ENCODE peak calls at places on chromosomes 11 and 22, in five cellular contexts. R, B, X, M and W are unnamed samples.

GRCh38 chr22:50445071-50445879 is 29.6 kb downstream of the SBF1 start:
- DNase-seq in R (no peak), B (no peak), X (no peak), M (no peak), W (no peak)

GRCh38 chr11:11538277-11538960 is 83.4 kb downstream of the GALNT18 start:
- DNase-seq in R (no peak), B (no peak), X (no peak), M (no peak), W (no peak)

GRCh38 chr11:1029686-1030085 is 6.8 kb downstream of the MUC6 start:
- DNase-seq in R (no peak), B (no peak), X (no peak), M (no peak), W (no peak)

GRCh38 chr22:41770715-41771452 is 29.6 kb upstream of the CCDC134 start:
- DNase-seq in R (peak; percentile 27), B (no peak), X (peak; percentile 26), M (no peak), W (no peak)

GRCh38 chr11:4181780-4182721 is 87.5 kb downstream of the RRM1 start:
- DNase-seq in R (peak; percentile 68), B (peak; percentile 82), X (no peak), M (peak; percentile 59), W (no peak)

GRCh38 chr22:39463931-39464390 is 7.1 kb downstream of the MGAT3 start:
- DNase-seq in R (peak; percentile 35), B (no peak), X (no peak), M (no peak), W (no peak)

GRCh38 chr22:27993201-27993635 is 74.2 kb upstream of the PITPNB start:
- DNase-seq in R (no peak), B (peak; percentile 40), X (no peak), M (no peak), W (peak; percentile 10)

GRCh38 chr22:41856484-41856883 is 23.6 kb downstream of the SREBF2 start:
- DNase-seq in R (no peak), B (no peak), X (no peak), M (peak; percentile 68), W (no peak)

GRCh38 chr11:19232910-19233503 is 7.7 kb downstream of the E2F8 start:
- DNase-seq in R (peak; percentile 70), B (no peak), X (peak; percentile 72), M (no peak), W (no peak)

GRCh38 chr11:35045219-35045819 is 93.7 kb upstream of the CD44 start:
- DNase-seq in R (no peak), B (no peak), X (no peak), M (no peak), W (no peak)

GRCh38 chr11:6635082-6635932 is 16.1 kb upstream of the TPP1 start:
- DNase-seq in R (peak; percentile 67), B (no peak), X (no peak), M (peak; percentile 58), W (peak; percentile 33)

GRCh38 chr11:73463359-73463758 is 87.2 kb downstream of the RELT start:
- DNase-seq in R (peak; percentile 75), B (no peak), X (peak; percentile 29), M (no peak), W (no peak)